ENCODE peak calls at places on chromosome 20, in four cellular contexts. E is uterus, L is right lobe of liver, M is NB4. U is an unnamed sample.

GRCh38 chr20:44603327-44603726 is 20.9 kb downstream of the PKIG start:
- DNase-seq in E (no peak), L (no peak), M (no peak), U (no peak)

GRCh38 chr20:49344140-49344539 is 66.3 kb upstream of the ZNFX1 start:
- DNase-seq in E (no peak), L (no peak), M (no peak), U (no peak)

GRCh38 chr20:6480328-6481030 is 287.0 kb upstream of the BMP2 start:
- DNase-seq in E (no peak), L (no peak), M (no peak), U (no peak)

GRCh38 chr20:21510414-21510971 is 3.4 kb downstream of the NKX2-2 start:
- DNase-seq in E (no peak), L (no peak), M (peak; percentile 69), U (no peak)

GRCh38 chr20:59648720-59649119 is 44.4 kb downstream of the PHACTR3 start:
- DNase-seq in E (no peak), L (no peak), M (no peak), U (no peak)

GRCh38 chr20:61754976-61755778 is 310.5 kb downstream of the TAF4 start:
- DNase-seq in E (no peak), L (peak; percentile 19), M (no peak), U (no peak)

GRCh38 chr20:52833901-52834300 is 138.3 kb upstream of the TSHZ2 start:
- DNase-seq in E (no peak), L (no peak), M (no peak), U (no peak)

GRCh38 chr20:15154070-15154469 is 816.7 kb upstream of the FLRT3 start:
- DNase-seq in E (no peak), L (no peak), M (no peak), U (no peak)

GRCh38 chr20:32924781-32925180 is 66.1 kb downstream of the EFCAB8 start:
- DNase-seq in E (no peak), L (no peak), M (no peak), U (no peak)

GRCh38 chr20:59765599-59766177 is 161.3 kb downstream of the PHACTR3 start:
- DNase-seq in E (no peak), L (no peak), M (peak; percentile 66), U (no peak)

GRCh38 chr20:13546497-13547131 is 92.1 kb downstream of the TASP1 start:
- DNase-seq in E (peak; percentile 69), L (peak; percentile 77), M (peak; percentile 73), U (peak; percentile 58)

GRCh38 chr20:31540406-31540805 is 26.2 kb downstream of the HM13 start:
- DNase-seq in E (no peak), L (no peak), M (no peak), U (no peak)

GRCh38 chr20:38485041-38485440 is 12.4 kb downstream of the RALGAPB start:
- DNase-seq in E (no peak), L (no peak), M (no peak), U (no peak)

GRCh38 chr20:10178091-10178490 is 40.5 kb upstream of the SNAP25 start:
- DNase-seq in E (no peak), L (no peak), M (no peak), U (no peak)

GRCh38 chr20:35257175-35257909 is 20.6 kb downstream of the MMP24OS start:
- DNase-seq in E (no peak), L (no peak), M (no peak), U (no peak)

GRCh38 chr20:13008761-13009681 is at the start of gene SPTLC3:
- DNase-seq in E (no peak), L (peak; percentile 69), M (peak; percentile 14), U (peak; percentile 26)

GRCh38 chr20:3686867-3687321 is 5.1 kb upstream of the ADAM33 start:
- DNase-seq in E (peak; percentile 94), L (no peak), M (no peak), U (peak; percentile 89)

GRCh38 chr20:32333181-32333987 is 24.7 kb upstream of the ASXL1 start:
- DNase-seq in E (no peak), L (no peak), M (no peak), U (no peak)

GRCh38 chr20:9068896-9069663 is at the start of gene PLCB4:
- DNase-seq in E (peak; percentile 36), L (no peak), M (no peak), U (peak; percentile 73)

GRCh38 chr20:53033176-53033575 is 61.0 kb downstream of the TSHZ2 start:
- DNase-seq in E (no peak), L (no peak), M (no peak), U (no peak)

GRCh38 chr20:61355585-61355984 is 103.5 kb downstream of the CDH4 start:
- DNase-seq in E (no peak), L (no peak), M (no peak), U (no peak)

GRCh38 chr20:35562541-35563110 is 20.7 kb downstream of the ERGIC3 start:
- DNase-seq in E (no peak), L (peak; percentile 27), M (no peak), U (no peak)

GRCh38 chr20:11001767-11002540 is 328.2 kb upstream of the JAG1 start:
- DNase-seq in E (no peak), L (no peak), M (peak; percentile 96), U (no peak)

DNA sequence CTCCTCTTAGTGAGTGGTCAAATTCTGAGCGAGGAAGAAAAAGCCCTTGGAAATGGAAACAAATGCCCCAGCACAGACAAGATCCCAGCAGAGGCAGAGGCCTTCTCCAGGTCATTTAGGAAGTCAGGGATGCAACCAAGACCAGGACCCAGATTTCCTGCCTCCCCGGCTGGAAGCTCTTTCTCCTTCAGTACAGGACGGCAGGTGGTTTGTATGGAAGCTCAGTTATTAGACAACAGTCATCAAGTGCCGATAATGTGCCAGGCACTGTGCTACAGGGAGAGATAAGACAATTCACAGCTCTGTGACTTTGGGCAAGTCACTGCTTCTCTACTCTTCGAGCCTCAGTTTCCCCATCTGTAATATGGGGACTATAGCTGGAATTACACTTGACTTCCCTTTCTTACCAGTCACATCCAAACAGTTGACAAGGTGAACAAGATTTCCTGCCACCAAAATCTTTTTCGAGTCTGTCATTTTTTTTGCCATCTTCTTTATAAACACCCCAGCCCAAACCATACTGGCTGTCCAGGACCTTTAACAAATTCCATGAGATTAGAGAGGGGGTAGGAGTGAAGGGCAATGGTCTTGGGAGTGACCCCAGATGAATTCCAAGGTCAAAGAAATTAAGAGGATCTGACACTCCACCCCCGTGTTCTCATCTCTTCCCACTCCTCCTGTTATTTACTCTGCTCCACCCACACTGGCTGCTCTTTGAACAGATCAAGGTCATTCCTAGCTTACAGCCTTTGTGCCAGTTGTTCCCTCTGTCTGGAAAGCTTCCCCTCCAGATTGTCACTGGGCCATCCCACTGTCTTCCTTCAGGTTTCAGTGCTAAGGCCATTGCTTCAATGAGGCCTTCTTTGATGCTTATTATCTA is 6.0 kb downstream of the MMP9 start:
- DNase-seq in E (no peak), L (no peak), M (no peak), U (no peak)
- H3K4me3 ChIP-seq in E (no peak overlapping the region), L (no peak overlapping the region), M (no peak overlapping the region), U (no peak overlapping the region)

DNA sequence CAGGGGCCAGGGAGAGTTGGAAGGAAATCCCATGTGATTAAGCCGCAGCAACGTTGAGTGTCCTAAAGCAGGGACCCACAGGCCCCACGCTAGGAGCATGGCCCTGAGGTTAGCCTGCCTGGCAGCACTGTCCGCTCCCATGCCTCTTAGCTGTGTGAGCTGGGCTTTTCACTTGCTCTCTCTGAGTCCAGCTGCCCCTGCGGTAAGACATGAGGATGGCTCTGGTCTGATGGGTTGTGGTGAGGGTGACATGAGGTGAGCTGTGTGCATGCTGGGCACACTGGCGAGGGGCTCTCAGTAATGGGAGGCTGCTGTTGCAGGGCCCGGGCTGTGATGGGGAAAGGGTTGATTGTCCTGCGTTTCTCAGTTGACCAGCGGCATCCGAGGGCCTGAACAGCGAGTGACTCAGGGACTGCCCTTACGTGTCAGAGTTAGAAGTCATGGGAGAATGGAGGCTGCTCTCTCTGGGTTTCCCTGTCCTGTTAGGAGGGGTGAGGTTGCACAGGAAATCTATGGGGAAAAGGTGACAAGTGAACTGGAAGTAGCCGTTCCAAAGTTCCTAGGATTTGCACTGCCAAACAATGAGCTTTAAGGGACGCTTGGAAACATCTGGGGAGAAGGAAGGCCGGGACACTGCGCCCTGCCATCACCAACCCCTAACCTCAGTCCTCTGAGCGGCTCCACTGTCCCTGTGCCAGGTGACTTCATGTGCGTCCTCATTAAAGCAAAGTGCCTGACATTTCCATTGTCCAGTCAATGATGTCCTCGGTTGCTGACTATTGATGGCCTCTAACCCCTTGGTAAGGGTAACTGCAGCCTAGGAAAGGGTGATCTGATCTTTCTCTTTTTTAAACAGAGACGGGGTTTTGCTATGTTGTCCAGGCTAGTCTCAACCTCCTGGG is 51.3 kb downstream of the ADNP start:
- DNase-seq in E (no peak), L (no peak), M (no peak), U (no peak)
- TF ChIP-seq POLR2A in E (no peak), L (no peak), M (no peak), U (no peak)

GRCh38 chr20:43558412-43559146 is at the start of gene SGK2:
- DNase-seq in E (no peak), L (peak; percentile 91), M (peak; percentile 31), U (no peak)
- TF ChIP-seq CTCF in E (no peak), L (no peak), M (no peak), U (no peak)

DNA sequence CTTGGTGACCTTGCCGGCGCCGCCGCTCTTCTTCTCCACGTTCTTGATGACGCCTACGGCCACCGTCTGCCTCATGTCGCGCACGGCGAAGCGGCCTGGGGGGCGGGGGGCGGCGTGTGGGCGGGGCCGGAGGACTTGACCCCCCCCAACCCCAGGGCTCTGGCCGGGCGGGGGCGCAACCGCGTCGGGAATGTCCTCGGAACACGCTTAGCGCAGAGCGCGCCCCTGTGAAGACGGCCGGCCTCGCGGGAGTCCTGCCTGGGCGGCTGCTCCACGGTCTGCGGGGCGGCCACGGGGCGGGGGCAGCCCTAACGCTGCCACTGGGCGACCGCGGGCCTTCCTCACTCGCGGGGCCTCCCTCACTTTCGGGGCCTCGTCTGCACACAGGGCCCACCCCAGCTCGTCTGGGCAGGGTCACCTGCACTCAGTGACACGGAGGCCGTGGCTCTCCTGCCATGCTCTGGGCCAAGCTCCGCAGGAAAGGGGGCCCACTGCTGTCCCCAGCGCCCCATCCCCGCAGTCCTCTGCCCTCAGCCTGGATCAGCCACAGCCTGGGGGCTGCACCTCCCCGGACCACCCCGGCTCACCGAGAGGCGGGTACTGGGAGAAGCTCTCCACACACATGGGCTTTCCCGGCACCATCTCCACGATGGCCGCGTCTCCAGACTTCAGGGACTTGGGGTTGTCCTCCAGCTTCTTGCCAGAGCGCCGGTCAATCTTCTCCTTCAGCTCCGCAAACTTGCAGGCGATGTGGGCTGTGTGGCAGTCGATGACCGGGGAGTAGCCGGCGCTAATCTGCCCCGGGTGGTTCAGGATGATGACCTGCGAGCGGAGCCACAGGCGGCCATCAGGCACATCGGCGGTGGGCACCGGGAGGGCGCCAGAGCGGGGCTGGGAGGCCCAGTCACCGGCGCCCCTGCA is 10.3 kb downstream of the EEF1A2 start:
- DNase-seq in E (no peak), L (peak; percentile 46), M (no peak), U (peak; percentile 49)
- H3K4me3 ChIP-seq in E (no peak overlapping the region), L (no peak overlapping the region), M (no peak overlapping the region), U (no peak overlapping the region)

GRCh38 chr20:1330075-1330830 is 1.3 kb upstream of the SDCBP2 start:
- DNase-seq in E (peak; percentile 49), L (peak; percentile 87), M (no peak), U (peak; percentile 82)
- TF ChIP-seq POLR2A in E (no peak), L (peak; percentile 79), M (no peak), U (no peak)

GRCh38 chr20:37420610-37421009 is 74.7 kb downstream of the SRC start:
- DNase-seq in E (no peak), L (no peak), M (no peak), U (no peak)

GRCh38 chr20:37418591-37418990 is 72.7 kb downstream of the SRC start:
- DNase-seq in E (no peak), L (no peak), M (no peak), U (no peak)

GRCh38 chr20:37417857-37418501 is 72.0 kb downstream of the SRC start:
- DNase-seq in E (no peak), L (no peak), M (peak; percentile 49), U (no peak)

GRCh38 chr20:37419774-37420542 is 74.0 kb downstream of the SRC start:
- DNase-seq in E (no peak), L (no peak), M (no peak), U (no peak)

GRCh38 chr20:37419307-37419706 is 73.4 kb downstream of the SRC start:
- DNase-seq in E (no peak), L (no peak), M (no peak), U (no peak)
- TF ChIP-seq CTCF in E (no peak), L (no peak), M (no peak), U (no peak)

U was measured in heart left ventricle.